ENCODE peak calls at places on chromosomes 6 and 20, in seven cellular contexts. M is effector CD4-positive, alpha-beta T cell; W is pancreas; S is osteocyte; H is fibroblast of lung; E is mesendoderm; I is iPS-NIHi11. L is an unnamed sample.

GRCh38 chr6:112199001-112199403 is 55.4 kb downstream of the LAMA4 start:
- DNase-seq in M (no peak), H (no peak), W (no peak), S (no peak), E (peak), I (no peak), L (peak)

GRCh38 chr6:125945378-125946141 is 11.0 kb upstream of the HINT3 start:
- DNase-seq in S (no peak), W (no peak), H (peak), I (no peak), E (peak), M (no peak), L (no peak)

GRCh38 chr20:50967621-50968020 is 9.0 kb downstream of the MOCS3 start:
- DNase-seq in E (no peak), H (peak), M (no peak), W (no peak), S (peak), I (no peak), L (no peak)

GRCh38 chr20:47359533-47360206 is 3.2 kb upstream of the ZMYND8 start:
- DNase-seq in H (no peak), M (no peak), W (peak), I (no peak), E (no peak), S (no peak), L (no peak)

GRCh38 chr6:165884813-165885765 is 222.0 kb upstream of the PDE10A start:
- DNase-seq in H (peak), W (peak), M (peak), I (peak), S (peak), E (peak), L (peak)

GRCh38 chr6:111447051-111447450 is 36.0 kb downstream of the REV3L start:
- DNase-seq in S (no peak), W (no peak), M (no peak), I (no peak), E (no peak), H (no peak), L (no peak)

GRCh38 chr20:44832724-44833123 is 22.4 kb upstream of the RIMS4 start:
- DNase-seq in E (peak), M (no peak), S (no peak), W (no peak), H (no peak), I (peak), L (peak)

GRCh38 chr6:108543165-108543940 is 17.4 kb upstream of the FOXO3 start:
- DNase-seq in I (no peak), H (no peak), W (no peak), E (no peak), M (no peak), S (no peak), L (no peak)

GRCh38 chr6:166640342-166641043 is 13.4 kb upstream of the RPS6KA2 start:
- DNase-seq in E (no peak), H (no peak), W (no peak), M (no peak), I (peak), S (no peak), L (peak)

GRCh38 chr6:34664270-34664971 is 32.1 kb downstream of the ILRUN start:
- DNase-seq in I (no peak), S (no peak), E (no peak), M (no peak), H (peak), W (no peak), L (no peak)

GRCh38 chr6:106870824-106871300 is 103.7 kb downstream of the CD24 start:
- DNase-seq in H (peak), M (no peak), W (no peak), I (no peak), E (no peak), S (no peak), L (no peak)

GRCh38 chr20:3616250-3616649 is 46.9 kb downstream of the GFRA4 start:
- DNase-seq in I (peak), S (no peak), M (no peak), H (peak), E (peak), W (peak), L (peak)

GRCh38 chr6:135568366-135568765 is 70.8 kb upstream of the AHI1 start:
- DNase-seq in H (peak), S (no peak), E (peak), I (no peak), M (peak), W (peak), L (no peak)

GRCh38 chr6:157571269-157571668 is 190.3 kb downstream of the ZDHHC14 start:
- DNase-seq in W (no peak), E (no peak), I (no peak), S (peak), M (no peak), H (no peak), L (no peak)

GRCh38 chr6:159152014-159152413 is 17.2 kb upstream of the FNDC1 start:
- DNase-seq in E (peak), M (no peak), H (peak), W (no peak), S (no peak), I (no peak), L (no peak)

GRCh38 chr20:57882451-57883161 is 172.8 kb upstream of the PMEPA1 start:
- DNase-seq in M (no peak), W (no peak), H (peak), I (no peak), S (peak), E (peak), L (no peak)

GRCh38 chr6:97586344-97586743 is 303.3 kb upstream of the MMS22L start:
- DNase-seq in H (peak), M (no peak), E (peak), W (no peak), S (no peak), I (peak), L (no peak)

GRCh38 chr20:34262488-34263288 is 21.5 kb downstream of the ASIP start:
- DNase-seq in W (no peak), S (no peak), M (no peak), H (peak), E (peak), I (no peak), L (no peak)

GRCh38 chr6:4359108-4359710 is 223.8 kb upstream of the ECI2 start:
- DNase-seq in H (no peak), M (no peak), E (no peak), W (no peak), S (no peak), I (no peak), L (no peak)

GRCh38 chr20:40522405-40522804 is 166.6 kb downstream of the MAFB start:
- DNase-seq in W (no peak), I (no peak), S (no peak), M (no peak), E (no peak), H (no peak), L (no peak)

GRCh38 chr6:122571888-122572287 is 38.3 kb upstream of the PKIB start:
- DNase-seq in W (no peak), E (no peak), S (no peak), M (no peak), H (no peak), I (no peak), L (no peak)

GRCh38 chr6:41647061-41647511 is 8.8 kb downstream of the MDFI start:
- DNase-seq in H (peak), W (no peak), M (no peak), S (no peak), I (no peak), E (no peak), L (no peak)

GRCh38 chr20:46939031-46939430 is 44.4 kb downstream of the EYA2 start:
- DNase-seq in H (no peak), M (no peak), S (no peak), E (peak), I (peak), W (no peak), L (peak)

GRCh38 chr6:22056398-22056797 is 240.4 kb downstream of the PRL start:
- DNase-seq in M (no peak), W (no peak), E (no peak), S (no peak), H (no peak), I (no peak), L (no peak)

GRCh38 chr6:132202569-132202968 is 198.7 kb downstream of the MOXD1 start:
- DNase-seq in H (peak), W (no peak), I (no peak), E (no peak), M (no peak), S (no peak), L (no peak)

GRCh38 chr6:18031680-18032256 is 44.3 kb upstream of the KIF13A start:
- DNase-seq in M (no peak), S (peak), E (no peak), I (no peak), W (no peak), H (no peak), L (no peak)

GRCh38 chr20:64258071-64258823 is 2.7 kb downstream of the PCMTD2 start:
- DNase-seq in I (no peak), S (no peak), W (no peak), E (no peak), M (no peak), H (no peak), L (no peak)

GRCh38 chr20:61955668-61956395 is 109.8 kb downstream of the TAF4 start:
- DNase-seq in S (no peak), H (no peak), M (no peak), W (no peak), E (no peak), I (no peak), L (no peak)

GRCh38 chr20:36334281-36335075 is 28.3 kb downstream of the DLGAP4 start:
- DNase-seq in I (no peak), E (no peak), H (no peak), M (no peak), S (no peak), W (no peak), L (no peak)

GRCh38 chr6:20338160-20338559 is 63.5 kb upstream of the E2F3 start:
- DNase-seq in W (no peak), M (no peak), E (no peak), S (no peak), H (peak), I (no peak), L (no peak)

GRCh38 chr20:50758469-50758868 is 27.1 kb downstream of the PARD6B start:
- DNase-seq in S (no peak), H (peak), W (no peak), E (no peak), I (no peak), M (no peak), L (no peak)

GRCh38 chr20:19078448-19079373 is 133.7 kb upstream of the SLC24A3 start:
- DNase-seq in S (peak), M (no peak), I (no peak), W (no peak), E (no peak), H (no peak), L (no peak)

GRCh38 chr6:149044394-149044965 is 273.0 kb upstream of the TAB2 start:
- DNase-seq in H (peak), S (no peak), M (no peak), I (no peak), E (no peak), W (no peak), L (no peak)

GRCh38 chr20:46333136-46333991 is 25.1 kb upstream of the CDH22 start:
- DNase-seq in S (no peak), W (no peak), H (no peak), E (no peak), I (no peak), M (no peak), L (no peak)

GRCh38 chr20:47304287-47304686 is 52.2 kb downstream of the ZMYND8 start:
- DNase-seq in M (no peak), E (no peak), S (no peak), I (no peak), W (no peak), H (no peak), L (no peak)

GRCh38 chr6:113560908-113561307 is 296.2 kb upstream of the MARCKS start:
- DNase-seq in H (peak), M (no peak), W (no peak), S (no peak), E (no peak), I (no peak), L (no peak)